ENCODE peak calls at places on chromosomes 3 and 15, in five cellular contexts. G is brain microvascular endothelial cell; C is mucosa of descending colon; H is CD4-positive, CD25-positive, alpha-beta regulatory T cell; T is PC-3. I is an unnamed sample. For H3K36me3, the result is how much of the 10 kb centered on the place peaks cover.

GRCh38 chr3:99532246-99532645 is 106.1 kb upstream of the COL8A1 start:
- DNase-seq in G (peak), C (peak), H (no peak), T (peak), I (no peak)

GRCh38 chr15:74901612-74902063 is 5.0 kb downstream of the FAM219B start:
- DNase-seq in G (peak), C (peak), H (peak), T (peak), I (peak)

GRCh38 chr15:92663250-92663951 is 7.8 kb upstream of the FAM174B start:
- DNase-seq in G (no peak), C (no peak), H (no peak), T (no peak), I (no peak)

GRCh38 chr3:99549918-99550603 is 88.3 kb upstream of the COL8A1 start:
- DNase-seq in G (no peak), C (no peak), H (no peak), T (no peak), I (no peak)

GRCh38 chr3:63617391-63617790 is 35.1 kb upstream of the SNTN start:
- DNase-seq in G (no peak), C (no peak), H (no peak), T (no peak), I (no peak)

GRCh38 chr15:35289029-35289617 is 204.0 kb upstream of the NANOGP8 start:
- DNase-seq in G (peak), C (no peak), H (no peak), T (peak), I (no peak)

GRCh38 chr3:111768571-111769100 is 90.4 kb upstream of the PHLDB2 start:
- DNase-seq in G (peak), C (no peak), H (no peak), T (peak), I (peak)

GRCh38 chr3:192915306-192915705 is 2.4 kb downstream of the MB21D2 start:
- DNase-seq in G (peak), C (no peak), H (no peak), T (peak), I (no peak)

GRCh38 chr15:78162038-78162437 is 12.9 kb downstream of the IDH3A start:
- DNase-seq in G (no peak), C (no peak), H (peak), T (no peak), I (no peak)

GRCh38 chr3:129320825-129321487 is 42.3 kb downstream of the HMCES start:
- DNase-seq in G (no peak), C (no peak), H (no peak), T (no peak), I (no peak)

GRCh38 chr15:43187544-43188155 is 2.4 kb downstream of the CCNDBP1 start:
- DNase-seq in G (peak), C (no peak), H (no peak), T (peak), I (no peak)

DNA sequence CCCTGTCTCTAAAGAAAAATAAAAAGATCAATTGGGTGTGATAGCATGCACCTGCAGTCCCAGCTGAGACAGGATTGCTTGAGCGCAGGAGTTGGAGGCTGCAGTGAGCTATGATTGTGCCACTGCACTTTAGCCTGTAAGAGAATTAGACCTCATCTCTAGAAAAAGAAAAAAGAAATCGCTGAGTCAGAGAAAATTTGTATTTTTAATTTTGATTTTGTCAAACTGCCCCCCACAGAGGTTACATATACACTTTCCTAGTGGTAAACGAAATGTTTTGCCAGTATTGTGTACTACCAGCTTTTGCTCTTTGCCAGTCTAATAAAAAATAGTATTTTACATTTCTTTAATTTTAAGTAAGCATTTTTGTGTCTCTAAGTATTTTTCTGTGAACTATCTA is 5.3 kb upstream of the CRYGS start:
- DNase-seq in G (no peak), C (no peak), H (no peak), T (no peak), I (no peak)
- H3K36me3 ChIP-seq in G (under half), C (under half), H (half or more), T (under half), I (under half)

GRCh38 chr15:98956796-98957553 is 50.6 kb downstream of the PGPEP1L start:
- DNase-seq in G (no peak), C (no peak), H (no peak), T (no peak), I (no peak)
- H3K36me3 ChIP-seq in G (under half), C (under half), H (under half), T (under half), I (under half)

GRCh38 chr3:52490035-52490937 is 4.9 kb upstream of the STAB1 start:
- DNase-seq in G (no peak), C (no peak), H (no peak), T (no peak), I (no peak)

GRCh38 chr3:52488746-52489145 is 6.4 kb upstream of the STAB1 start:
- DNase-seq in G (no peak), C (no peak), H (no peak), T (no peak), I (no peak)

GRCh38 chr3:52489453-52489852 is 5.7 kb upstream of the STAB1 start:
- DNase-seq in G (no peak), C (no peak), H (no peak), T (no peak), I (no peak)

GRCh38 chr3:52487050-52487787 is 7.9 kb upstream of the STAB1 start:
- DNase-seq in G (no peak), C (no peak), H (no peak), T (no peak), I (no peak)

DNA sequence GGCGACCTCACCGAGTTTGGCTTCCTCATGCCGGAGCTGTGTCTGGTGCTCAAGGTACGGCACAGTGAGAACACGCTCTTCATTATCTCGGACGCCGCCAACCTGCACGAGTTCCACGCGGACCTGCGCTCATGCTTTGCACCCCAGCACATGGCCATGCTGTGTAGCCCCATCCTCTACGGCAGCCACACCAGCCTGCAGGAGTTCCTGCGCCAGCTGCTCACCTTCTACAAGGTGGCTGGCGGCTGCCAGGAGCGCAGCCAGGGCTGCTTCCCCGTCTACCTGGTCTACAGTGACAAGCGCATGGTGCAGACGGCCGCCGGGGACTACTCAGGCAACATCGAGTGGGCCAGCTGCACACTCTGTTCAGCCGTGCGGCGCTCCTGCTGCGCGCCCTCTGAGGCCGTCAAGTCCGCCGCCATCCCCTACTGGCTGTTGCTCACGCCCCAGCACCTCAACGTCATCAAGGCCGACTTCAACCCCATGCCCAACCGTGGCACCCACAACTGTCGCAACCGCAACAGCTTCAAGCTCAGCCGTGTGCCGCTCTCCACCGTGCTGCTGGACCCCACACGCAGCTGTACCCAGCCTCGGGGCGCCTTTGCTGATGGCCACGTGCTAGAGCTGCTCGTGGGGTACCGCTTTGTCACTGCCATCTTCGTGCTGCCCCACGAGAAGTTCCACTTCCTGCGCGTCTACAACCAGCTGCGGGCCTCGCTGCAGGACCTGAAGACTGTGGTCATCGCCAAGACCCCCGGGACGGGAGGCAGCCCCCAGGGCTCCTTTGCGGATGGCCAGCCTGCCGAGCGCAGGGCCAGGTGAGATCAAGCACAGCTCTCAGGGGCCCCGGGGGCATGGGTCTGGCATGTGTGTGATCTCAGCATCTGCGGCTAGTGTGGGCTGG is 7.1 kb upstream of the STAB1 start:
- DNase-seq in G (no peak), C (no peak), H (no peak), T (no peak), I (no peak)
- H3K36me3 ChIP-seq in G (half or more), C (under half), H (half or more), T (under half), I (under half)

GRCh38 chr3:125512135-125512920 is 7.7 kb downstream of the SNX4 start:
- DNase-seq in G (peak), C (no peak), H (no peak), T (peak), I (no peak)

GRCh38 chr3:125513490-125514115 is 6.4 kb downstream of the SNX4 start:
- DNase-seq in G (no peak), C (no peak), H (no peak), T (no peak), I (no peak)

GRCh38 chr3:125507128-125507527 is 12.9 kb downstream of the SNX4 start:
- DNase-seq in G (no peak), C (no peak), H (no peak), T (no peak), I (no peak)

GRCh38 chr3:125515421-125515820 is 4.6 kb downstream of the SNX4 start:
- DNase-seq in G (no peak), C (no peak), H (no peak), T (no peak), I (no peak)

DNA sequence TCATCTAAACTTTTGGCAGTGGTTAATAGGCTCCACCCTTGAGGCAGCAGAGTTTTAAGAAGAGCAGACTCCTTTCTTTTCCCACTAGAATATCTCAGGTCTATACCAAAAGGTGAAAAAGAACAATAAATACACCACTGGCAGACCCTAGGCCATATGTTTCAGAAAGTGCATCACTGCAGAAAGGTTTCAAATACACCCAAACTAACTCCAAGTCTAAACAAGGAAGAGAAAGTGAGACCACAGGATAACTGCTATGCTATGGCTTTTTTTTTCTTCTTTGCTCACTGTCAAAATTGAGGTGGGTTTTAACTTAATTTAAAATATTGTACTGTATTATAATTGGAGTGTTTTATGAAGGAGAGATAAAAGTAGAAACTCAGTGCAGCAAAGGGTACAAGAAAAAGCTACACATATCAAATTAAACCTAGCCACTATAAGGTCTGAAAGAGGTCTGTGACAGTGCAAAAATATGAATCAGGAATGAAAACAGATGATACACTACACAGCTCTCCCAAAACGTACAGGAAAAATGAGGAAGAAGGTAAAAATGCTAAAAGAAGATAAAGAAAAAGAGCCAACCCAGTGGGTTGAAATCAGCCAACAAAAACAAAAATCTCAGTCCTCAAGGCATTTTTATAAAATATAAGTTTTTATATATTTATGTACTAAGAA is 8.4 kb downstream of the SNX4 start:
- DNase-seq in G (no peak), C (no peak), H (no peak), T (no peak), I (no peak)
- H3K36me3 ChIP-seq in G (under half), C (under half), H (under half), T (under half), I (under half)

GRCh38 chr3:196915375-196915774 is 27.0 kb downstream of the NCBP2 start:
- DNase-seq in G (no peak), C (no peak), H (no peak), T (no peak), I (no peak)

GRCh38 chr3:196918968-196919367 is 23.4 kb downstream of the NCBP2 start:
- DNase-seq in G (no peak), C (no peak), H (no peak), T (no peak), I (no peak)

GRCh38 chr3:196914866-196915265 is 27.5 kb downstream of the NCBP2 start:
- DNase-seq in G (no peak), C (no peak), H (no peak), T (no peak), I (no peak)

GRCh38 chr3:196916995-196917394 is 25.3 kb downstream of the NCBP2 start:
- DNase-seq in G (no peak), C (no peak), H (no peak), T (no peak), I (no peak)

DNA sequence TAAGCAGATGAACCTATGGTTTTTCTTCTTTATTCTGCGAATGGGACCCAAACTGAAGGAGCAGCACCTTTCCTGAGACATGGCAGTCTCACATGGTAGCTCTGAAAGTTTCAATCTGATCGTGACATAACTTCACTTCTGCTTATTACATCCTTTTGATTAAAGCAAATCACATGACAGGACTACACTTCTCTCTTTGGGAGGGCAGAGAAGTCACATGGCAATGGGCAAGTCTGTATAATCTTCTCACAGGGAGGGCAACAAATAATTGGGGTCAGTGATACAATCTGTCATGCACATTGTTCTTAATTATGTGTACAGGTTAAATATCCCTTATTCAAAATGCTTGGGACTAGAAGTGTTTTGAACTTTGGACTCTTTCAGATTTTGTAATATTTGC is 21.6 kb downstream of the NCBP2 start:
- DNase-seq in G (no peak), C (no peak), H (no peak), T (no peak), I (no peak)
- H3K36me3 ChIP-seq in G (under half), C (under half), H (under half), T (under half), I (under half)

GRCh38 chr3:7821858-7822257 is 679.8 kb upstream of the LMCD1 start:
- DNase-seq in G (no peak), C (no peak), H (no peak), T (no peak), I (no peak)
- H3K36me3 ChIP-seq in G (under half), C (under half), H (under half), T (under half), I (under half)

DNA sequence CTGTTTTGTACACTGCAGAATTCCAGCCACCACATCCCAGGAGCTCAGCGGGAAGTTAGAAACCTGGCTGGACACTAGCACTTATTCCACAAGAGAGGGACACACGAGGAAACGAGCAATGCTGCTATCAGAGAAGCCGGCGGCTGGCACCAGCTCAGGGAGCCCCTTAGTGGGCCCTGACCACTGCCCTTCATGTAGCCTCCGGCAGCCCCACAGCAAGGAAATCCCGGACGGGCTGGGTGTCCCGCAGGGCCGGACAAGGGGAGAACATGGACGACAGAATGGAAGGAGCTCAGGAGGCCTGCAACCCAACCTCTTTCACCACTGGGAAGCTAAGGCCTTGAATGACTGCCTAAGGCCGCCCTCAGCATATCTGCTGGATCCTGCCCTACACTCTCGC is 32.5 kb downstream of the RBPMS2 start:
- DNase-seq in G (no peak), C (no peak), H (no peak), T (no peak), I (no peak)
- H3K36me3 ChIP-seq in G (under half), C (under half), H (under half), T (under half), I (under half)

DNA sequence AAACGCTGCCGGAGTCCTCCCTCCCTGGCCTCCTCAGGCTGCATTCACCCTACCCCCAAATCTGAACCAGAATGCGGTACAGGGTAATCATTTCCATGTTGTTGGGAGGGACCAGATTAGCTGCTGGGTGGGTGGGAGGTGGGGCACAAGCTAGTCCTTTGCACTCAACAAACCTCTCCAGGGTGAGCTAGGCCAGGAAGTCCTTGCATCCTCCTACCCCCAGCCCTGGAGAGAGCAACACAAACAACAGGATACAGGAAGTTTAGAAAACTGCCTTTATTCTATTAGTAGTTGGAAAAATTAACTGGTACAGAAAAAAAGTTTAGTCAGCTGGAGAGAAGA is 702 bp upstream of the GPX1 start:
- DNase-seq in G (no peak), C (no peak), H (no peak), T (no peak), I (no peak)
- H3K36me3 ChIP-seq in G (half or more), C (under half), H (under half), T (under half), I (under half)

DNA sequence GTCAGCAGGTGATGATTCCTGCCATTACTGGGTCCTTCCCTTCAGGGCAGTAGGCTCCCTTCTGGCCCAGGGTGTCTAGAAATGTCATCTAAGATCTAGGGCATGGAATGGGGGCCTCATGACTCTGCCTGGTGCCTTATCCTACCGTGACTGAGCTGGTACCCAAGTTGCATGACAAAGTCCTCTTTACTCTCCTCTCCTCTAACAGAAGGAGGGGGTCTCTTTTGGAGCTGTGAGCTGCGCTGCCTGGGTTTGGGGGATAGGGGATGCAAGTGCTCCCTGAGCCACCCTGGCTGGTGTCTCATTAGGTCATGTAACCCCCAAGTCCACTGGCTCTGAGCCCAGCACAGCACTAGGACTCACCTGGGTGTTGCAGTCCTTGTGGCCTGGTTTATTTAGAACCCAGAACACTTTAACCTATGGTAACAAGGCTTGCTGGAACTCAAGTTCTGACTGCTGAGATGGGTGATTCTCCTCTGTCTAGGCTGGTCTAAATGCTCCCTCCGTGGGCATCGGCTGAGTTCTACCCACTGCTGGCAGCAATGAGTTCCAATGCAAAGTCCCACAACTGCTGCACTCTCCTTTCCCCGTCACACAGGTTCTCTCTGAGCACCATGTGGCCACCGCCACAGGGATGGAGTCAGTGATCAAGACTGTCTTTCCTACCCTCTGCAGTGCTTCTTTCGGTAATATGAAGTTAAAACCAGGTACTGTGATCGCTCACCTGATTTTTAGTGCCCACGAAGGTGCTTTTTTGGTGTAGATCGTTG is 34.0 kb downstream of the XXYLT1 start:
- DNase-seq in G (no peak), C (no peak), H (no peak), T (no peak), I (no peak)
- H3K36me3 ChIP-seq in G (under half), C (under half), H (under half), T (under half), I (under half)

GRCh38 chr15:28129261-28129848 is 30.2 kb upstream of the OCA2 start:
- DNase-seq in G (no peak), C (no peak), H (no peak), T (no peak), I (no peak)

GRCh38 chr15:28130651-28131050 is 31.5 kb upstream of the OCA2 start:
- DNase-seq in G (no peak), C (no peak), H (no peak), T (no peak), I (no peak)

GRCh38 chr15:28125673-28126651 is 26.8 kb upstream of the OCA2 start:
- DNase-seq in G (peak), C (no peak), H (no peak), T (peak), I (no peak)

GRCh38 chr15:28127036-28127435 is 27.9 kb upstream of the OCA2 start:
- DNase-seq in G (no peak), C (no peak), H (no peak), T (no peak), I (no peak)

DNA sequence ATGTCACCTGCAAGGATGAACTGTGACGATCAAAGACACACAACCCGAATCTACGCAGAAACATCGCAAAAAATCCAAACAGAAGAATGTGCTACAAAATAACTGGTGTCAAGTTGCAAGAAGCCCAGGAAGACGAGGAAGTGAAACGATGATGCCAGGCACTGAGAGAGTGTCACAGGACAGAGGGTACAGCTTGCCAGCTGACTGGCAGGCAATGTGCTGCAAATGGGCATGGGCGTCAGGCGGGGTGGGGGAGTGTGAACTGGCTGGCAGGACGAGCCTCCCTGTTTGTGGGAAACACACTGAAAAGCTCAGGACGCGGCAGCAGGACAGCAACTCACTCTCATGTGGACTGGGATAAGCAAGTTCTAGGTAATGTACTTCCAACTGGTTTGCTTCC is 28.9 kb upstream of the OCA2 start:
- DNase-seq in G (no peak), C (no peak), H (no peak), T (no peak), I (no peak)
- H3K36me3 ChIP-seq in G (under half), C (under half), H (under half), T (under half), I (under half)